ENCODE peak calls at places on chromosome 4, in four cellular contexts. F, Z, S and M are unnamed samples.

GRCh38 chr4:175035907-175036306 is 117.7 kb downstream of the ADAM29 start:
- DNase-seq in F (peak), Z (no peak), S (no peak), M (no peak)

GRCh38 chr4:70996014-70996353 is 2.5 kb downstream of the DCK start:
- DNase-seq in F (no peak), Z (no peak), S (no peak), M (no peak)

GRCh38 chr4:152780267-152780811 is 585 bp downstream of the ARFIP1 start:
- DNase-seq in F (peak), Z (no peak), S (no peak), M (no peak)

GRCh38 chr4:10666616-10667015 is 18.0 kb downstream of the CLNK start:
- DNase-seq in F (no peak), Z (no peak), S (no peak), M (no peak)

GRCh38 chr4:182189107-182189878 is 53.9 kb upstream of the TENM3 start:
- DNase-seq in F (peak), Z (no peak), S (no peak), M (no peak)

GRCh38 chr4:789571-790465 is 36.1 kb downstream of the CPLX1 start:
- DNase-seq in F (no peak), Z (no peak), S (no peak), M (peak)

GRCh38 chr4:147644471-147644870 is 27.3 kb downstream of the TMEM184C start:
- DNase-seq in F (no peak), Z (no peak), S (no peak), M (no peak)

GRCh38 chr4:149881744-149882143 is 66.1 kb upstream of the IQCM start:
- DNase-seq in F (no peak), Z (no peak), S (no peak), M (no peak)

GRCh38 chr4:173146456-173146855 is 22.2 kb upstream of the GALNT7 start:
- DNase-seq in F (no peak), Z (no peak), S (no peak), M (no peak)

GRCh38 chr4:78560296-78560963 is 8.9 kb downstream of the ANXA3 start:
- DNase-seq in F (peak), Z (no peak), S (no peak), M (no peak)

GRCh38 chr4:57078685-57079521 is 31.3 kb downstream of the IGFBP7 start:
- DNase-seq in F (no peak), Z (no peak), S (peak), M (no peak)

GRCh38 chr4:124711469-124712416 is 789 bp downstream of the ANKRD50 start:
- DNase-seq in F (peak), Z (peak), S (peak), M (no peak)

GRCh38 chr4:173005912-173006633 is 162.5 kb upstream of the GALNT7 start:
- DNase-seq in F (no peak), Z (no peak), S (no peak), M (no peak)

GRCh38 chr4:173522160-173522873 is 7.7 kb downstream of the HAND2 start:
- DNase-seq in F (peak), Z (peak), S (peak), M (no peak)

GRCh38 chr4:87423313-87424031 is 1.1 kb downstream of the NUDT9 start:
- DNase-seq in F (no peak), Z (no peak), S (peak), M (no peak)

GRCh38 chr4:151045907-151046306 is 30.8 kb upstream of the LRBA start:
- DNase-seq in F (no peak), Z (no peak), S (peak), M (no peak)

GRCh38 chr4:8854866-8855265 is 16.8 kb downstream of the HMX1 start:
- DNase-seq in F (peak), Z (no peak), S (no peak), M (no peak)

GRCh38 chr4:41339812-41340809 is 83.4 kb downstream of the UCHL1 start:
- DNase-seq in F (peak), Z (peak), S (peak), M (no peak)